ENCODE peak calls at places on chromosomes 6 and 20, in nine cellular contexts. X, K, U, V, Z, I, F, R and S are unnamed samples.

GRCh38 chr6:126788961-126789365 is 329.5 kb upstream of the RSPO3 start:
- ATAC-seq in I (no peak), R (no peak), U (no peak), V (no peak), Z (no peak), K (peak), X (no peak), F (no peak), S (no peak)

GRCh38 chr6:21279619-21280018 is 313.9 kb upstream of the SOX4 start:
- ATAC-seq in V (no peak), F (no peak), X (no peak), I (no peak), U (no peak), Z (no peak), R (no peak), K (no peak), S (no peak)

GRCh38 chr20:18190466-18191233 is 53.0 kb downstream of the KAT14 start:
- ATAC-seq in R (no peak), I (peak), K (no peak), U (no peak), Z (no peak), F (peak), V (no peak), X (no peak), S (peak)

GRCh38 chr6:137804647-137805046 is 62.4 kb upstream of the TNFAIP3 start:
- ATAC-seq in R (no peak), X (no peak), Z (no peak), K (peak), V (peak), U (no peak), I (no peak), F (no peak), S (no peak)

GRCh38 chr20:47276856-47277541 is 79.5 kb downstream of the ZMYND8 start:
- ATAC-seq in I (no peak), F (no peak), Z (no peak), X (peak), U (no peak), R (no peak), V (peak), K (no peak), S (no peak)

GRCh38 chr20:37357481-37358365 is 11.8 kb downstream of the SRC start:
- ATAC-seq in X (no peak), R (peak), Z (no peak), F (peak), I (peak), V (peak), K (no peak), U (no peak), S (peak)

GRCh38 chr20:35296101-35296554 is 3.9 kb upstream of the FAM83C start:
- ATAC-seq in K (no peak), R (no peak), Z (no peak), I (no peak), X (no peak), F (no peak), U (no peak), V (peak), S (no peak)

GRCh38 chr6:31636698-31637596 is 15.5 kb downstream of the BAG6 start:
- ATAC-seq in I (no peak), X (no peak), Z (no peak), R (no peak), F (no peak), K (no peak), U (no peak), V (no peak), S (no peak)

GRCh38 chr6:157364705-157365104 is 16.3 kb upstream of the ZDHHC14 start:
- ATAC-seq in K (no peak), Z (no peak), I (no peak), F (no peak), U (no peak), X (no peak), R (no peak), V (no peak), S (no peak)

GRCh38 chr6:44734886-44735630 is 347.6 kb downstream of the CDC5L start:
- ATAC-seq in V (no peak), F (no peak), K (no peak), I (no peak), U (no peak), Z (no peak), R (no peak), X (no peak), S (peak)

GRCh38 chr6:105091140-105091829 is 88.5 kb downstream of the POPDC3 start:
- ATAC-seq in I (no peak), Z (no peak), R (no peak), F (peak), U (no peak), X (peak), V (no peak), K (no peak), S (no peak)